ENCODE peak calls at places on chromosomes 13 and 19, in seven cellular contexts. H is epithelial cell of esophagus, C is neural crest cell, S is progenitor cell of endocrine pancreas, V is endodermal cell, J is heart left ventricle, T is HFFc6. O is an unnamed sample.

GRCh38 chr19:12789098-12789903 is 2.0 kb upstream of the JUNB start:
- DNase-seq in H (peak), C (no peak), S (no peak), V (no peak), J (no peak), T (no peak), O (no peak)

GRCh38 chr13:112176746-112177119 is 109.8 kb downstream of the SOX1 start:
- DNase-seq in H (no peak), C (no peak), S (no peak), V (peak), J (no peak), T (no peak), O (no peak)

GRCh38 chr13:94233401-94233800 is 246.1 kb downstream of the DCT start:
- DNase-seq in H (peak), C (no peak), S (no peak), V (no peak), J (no peak), T (peak), O (peak)

GRCh38 chr13:31250435-31250834 is 50.7 kb downstream of the B3GLCT start:
- DNase-seq in H (no peak), C (no peak), S (no peak), V (no peak), J (no peak), T (no peak), O (no peak)

GRCh38 chr13:72221276-72221962 is 354.4 kb upstream of the DACH1 start:
- DNase-seq in H (peak), C (peak), S (no peak), V (peak), J (no peak), T (no peak), O (no peak)

GRCh38 chr13:113102727-113103126 is 2.9 kb upstream of the F7 start:
- DNase-seq in H (no peak), C (no peak), S (no peak), V (no peak), J (no peak), T (no peak), O (no peak)

GRCh38 chr13:78601124-78601885 is 2.0 kb downstream of the POU4F1 start:
- DNase-seq in H (no peak), C (no peak), S (no peak), V (peak), J (no peak), T (no peak), O (no peak)

GRCh38 chr13:96165840-96166239 is 75.9 kb downstream of the HS6ST3 start:
- DNase-seq in H (no peak), C (no peak), S (no peak), V (no peak), J (no peak), T (no peak), O (no peak)

GRCh38 chr13:81929988-81930387 is 1589.1 kb upstream of the SPRY2 start:
- DNase-seq in H (peak), C (no peak), S (no peak), V (peak), J (no peak), T (peak), O (no peak)

GRCh38 chr19:21569497-21569870 is 64.1 kb downstream of the ZNF429 start:
- DNase-seq in H (peak), C (no peak), S (no peak), V (no peak), J (peak), T (no peak), O (peak)

GRCh38 chr19:47619763-47620162 is 10.8 kb downstream of the BICRA start:
- DNase-seq in H (no peak), C (no peak), S (no peak), V (peak), J (no peak), T (peak), O (no peak)

GRCh38 chr13:43284162-43284561 is 260.8 kb downstream of the DNAJC15 start:
- DNase-seq in H (peak), C (no peak), S (no peak), V (no peak), J (no peak), T (peak), O (no peak)

GRCh38 chr13:79779761-79780160 is 298.8 kb downstream of the NDFIP2 start:
- DNase-seq in H (peak), C (no peak), S (no peak), V (peak), J (no peak), T (peak), O (no peak)

GRCh38 chr13:66657165-66657895 is 572.8 kb downstream of the PCDH9 start:
- DNase-seq in H (peak), C (no peak), S (no peak), V (no peak), J (peak), T (peak), O (peak)

GRCh38 chr13:48506092-48506701 is 26.7 kb downstream of the RCBTB2 start:
- DNase-seq in H (no peak), C (no peak), S (no peak), V (no peak), J (peak), T (no peak), O (no peak)

DNA sequence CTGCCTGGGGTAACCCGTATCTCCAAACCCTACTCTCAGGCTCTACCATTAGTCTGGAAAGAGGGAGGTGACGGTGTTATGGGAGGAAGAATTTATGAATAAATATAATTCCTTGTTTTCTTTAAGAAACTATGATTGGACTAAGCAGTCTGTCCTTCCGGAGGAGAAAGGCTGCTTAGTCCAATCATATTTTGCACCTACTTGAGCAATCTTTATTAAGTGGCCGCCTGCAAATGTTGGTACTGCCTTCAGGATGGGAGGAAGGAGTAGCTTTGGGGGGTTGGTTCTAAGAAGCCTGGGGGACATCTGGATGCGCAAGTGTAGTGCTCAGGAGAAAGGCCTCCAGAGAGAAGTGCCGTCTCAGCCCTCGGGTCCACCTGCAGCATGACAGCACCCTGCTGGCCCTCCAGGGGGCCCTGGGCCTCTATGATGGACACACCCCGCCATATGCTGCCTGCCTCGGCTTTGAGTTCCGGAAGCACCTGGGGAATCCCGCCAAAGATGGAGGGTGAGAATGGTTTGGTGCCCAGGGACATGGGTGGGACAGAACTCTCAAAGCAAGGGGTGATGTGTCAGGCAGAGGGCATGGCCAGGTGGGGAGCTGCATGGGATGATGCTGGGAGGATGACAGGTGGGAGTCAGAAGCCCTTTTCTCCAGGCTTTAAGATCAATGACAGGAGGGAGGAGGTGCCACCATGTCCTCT is 4.0 kb downstream of the ACP4 start:
- DNase-seq in H (no peak), C (no peak), S (no peak), V (no peak), J (no peak), T (no peak), O (no peak)
- TF ChIP-seq CTCF in H (peak), C (peak), S (peak), V (no peak), J (no peak), T (no peak), O (no peak)

DNA sequence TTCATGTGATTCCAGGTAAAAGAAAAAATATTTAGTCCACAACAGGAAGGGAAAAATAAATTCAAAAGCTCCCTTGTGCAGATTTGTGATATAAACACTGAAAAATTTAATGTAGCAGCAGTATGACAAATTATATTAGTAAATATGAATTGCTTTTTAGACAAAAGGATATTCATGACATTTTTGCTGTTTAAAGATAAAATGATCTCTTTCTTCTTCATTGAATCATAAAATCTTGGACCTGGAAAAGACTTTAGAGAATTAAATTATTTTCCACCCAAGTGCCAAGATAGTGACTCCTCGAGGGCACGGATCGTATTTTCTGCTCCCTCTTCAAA is 85.4 kb downstream of the MBNL2 start:
- DNase-seq in H (no peak), C (no peak), S (no peak), V (no peak), J (no peak), T (no peak), O (no peak)
- TF ChIP-seq CTCF in H (no peak), C (no peak), S (no peak), V (no peak), J (no peak), T (no peak), O (no peak)

DNA sequence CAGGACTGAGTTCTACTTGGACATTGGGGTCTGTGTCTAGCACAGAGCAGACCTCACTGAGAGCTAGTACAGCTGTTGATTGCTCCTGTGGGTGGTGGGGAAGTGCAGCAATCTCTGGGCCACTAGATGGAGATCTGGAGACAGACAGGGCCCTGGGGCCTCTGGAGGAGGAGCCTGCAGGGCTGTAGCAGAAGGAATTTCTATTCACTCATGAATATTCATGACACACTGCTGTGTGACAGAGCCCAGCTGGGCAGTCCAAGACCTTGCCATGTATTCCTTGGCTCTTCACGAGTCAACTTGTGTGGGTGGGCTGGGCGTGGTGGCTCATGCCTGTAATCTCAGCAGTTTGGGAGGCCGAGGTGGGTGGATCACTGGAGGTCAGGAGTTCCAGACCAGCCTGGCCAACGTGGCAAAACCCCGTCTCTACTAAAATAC is 37.5 kb downstream of the SUGP2 start:
- DNase-seq in H (peak), C (peak), S (no peak), V (peak), J (no peak), T (peak), O (peak)
- TF ChIP-seq CTCF in H (peak), C (peak), S (peak), V (peak), J (peak), T (peak), O (peak)

GRCh38 chr13:52851153-52851962 is 2.9 kb upstream of the PCDH8 start:
- DNase-seq in H (peak), C (peak), S (peak), V (peak), J (peak), T (no peak), O (no peak)
- TF ChIP-seq CTCF in H (no peak), C (no peak), S (no peak), V (no peak), J (no peak), T (no peak), O (no peak)